ENCODE peak calls at places on chromosomes 3 and 15, in seven cellular contexts. One of them, this sample, is unnamed.

GRCh38 chr3:168312991-168313390 is 217.3 kb upstream of the GOLIM4 start:
- DNase-seq in tibial artery: no peak
- DNase-seq in stimulated activated CD8-positive, alpha-beta memory T cell treated with anti-CD3 and anti-CD28 coated beads, Interleukin-15, amount 100 ng/mL, for 24 hours: no peak
- DNase-seq in H4: no peak
- DNase-seq in endodermal cell: no peak
- DNase-seq in GM12865: no peak
- DNase-seq in iris pigment epithelial cell: no peak
- DNase-seq in this sample: no peak

GRCh38 chr3:10495003-10495402 is 10.4 kb downstream of the ATP2B2 start:
- DNase-seq in tibial artery: no peak
- DNase-seq in stimulated activated CD8-positive, alpha-beta memory T cell treated with anti-CD3 and anti-CD28 coated beads, Interleukin-15, amount 100 ng/mL, for 24 hours: no peak
- DNase-seq in H4: peak
- DNase-seq in endodermal cell: peak
- DNase-seq in GM12865: no peak
- DNase-seq in iris pigment epithelial cell: peak
- DNase-seq in this sample: peak

GRCh38 chr15:59892995-59893394 is 111.1 kb upstream of the FOXB1 start:
- DNase-seq in tibial artery: no peak
- DNase-seq in stimulated activated CD8-positive, alpha-beta memory T cell treated with anti-CD3 and anti-CD28 coated beads, Interleukin-15, amount 100 ng/mL, for 24 hours: no peak
- DNase-seq in H4: peak
- DNase-seq in endodermal cell: peak
- DNase-seq in GM12865: no peak
- DNase-seq in iris pigment epithelial cell: peak
- DNase-seq in this sample: no peak

GRCh38 chr3:23776352-23776891 is 29.3 kb upstream of the UBE2E1 start:
- DNase-seq in tibial artery: peak
- DNase-seq in stimulated activated CD8-positive, alpha-beta memory T cell treated with anti-CD3 and anti-CD28 coated beads, Interleukin-15, amount 100 ng/mL, for 24 hours: no peak
- DNase-seq in H4: peak
- DNase-seq in endodermal cell: peak
- DNase-seq in GM12865: no peak
- DNase-seq in iris pigment epithelial cell: peak
- DNase-seq in this sample: no peak

GRCh38 chr3:181699171-181699903 is 12.4 kb upstream of the SOX2 start:
- DNase-seq in tibial artery: no peak
- DNase-seq in stimulated activated CD8-positive, alpha-beta memory T cell treated with anti-CD3 and anti-CD28 coated beads, Interleukin-15, amount 100 ng/mL, for 24 hours: no peak
- DNase-seq in H4: no peak
- DNase-seq in endodermal cell: peak
- DNase-seq in GM12865: no peak
- DNase-seq in iris pigment epithelial cell: no peak
- DNase-seq in this sample: no peak

GRCh38 chr3:150727653-150728502 is 24.2 kb upstream of the ERICH6 start:
- DNase-seq in tibial artery: peak
- DNase-seq in stimulated activated CD8-positive, alpha-beta memory T cell treated with anti-CD3 and anti-CD28 coated beads, Interleukin-15, amount 100 ng/mL, for 24 hours: no peak
- DNase-seq in H4: no peak
- DNase-seq in endodermal cell: no peak
- DNase-seq in GM12865: no peak
- DNase-seq in iris pigment epithelial cell: no peak
- DNase-seq in this sample: no peak

GRCh38 chr15:43204016-43204901 is 16.6 kb downstream of the EPB42 start:
- DNase-seq in tibial artery: peak
- DNase-seq in stimulated activated CD8-positive, alpha-beta memory T cell treated with anti-CD3 and anti-CD28 coated beads, Interleukin-15, amount 100 ng/mL, for 24 hours: no peak
- DNase-seq in H4: peak
- DNase-seq in endodermal cell: peak
- DNase-seq in GM12865: peak
- DNase-seq in iris pigment epithelial cell: peak
- DNase-seq in this sample: no peak

GRCh38 chr3:140292154-140292553 is 357.2 kb downstream of the CLSTN2 start:
- DNase-seq in tibial artery: no peak
- DNase-seq in stimulated activated CD8-positive, alpha-beta memory T cell treated with anti-CD3 and anti-CD28 coated beads, Interleukin-15, amount 100 ng/mL, for 24 hours: no peak
- DNase-seq in H4: peak
- DNase-seq in endodermal cell: no peak
- DNase-seq in GM12865: no peak
- DNase-seq in iris pigment epithelial cell: no peak
- DNase-seq in this sample: no peak

GRCh38 chr15:82851981-82852511 is 42.6 kb downstream of the WHAMM start:
- DNase-seq in tibial artery: no peak
- DNase-seq in stimulated activated CD8-positive, alpha-beta memory T cell treated with anti-CD3 and anti-CD28 coated beads, Interleukin-15, amount 100 ng/mL, for 24 hours: no peak
- DNase-seq in H4: no peak
- DNase-seq in endodermal cell: no peak
- DNase-seq in GM12865: no peak
- DNase-seq in iris pigment epithelial cell: peak
- DNase-seq in this sample: peak

GRCh38 chr3:151085227-151085888 is at the start of gene MED12L:
- DNase-seq in tibial artery: peak
- DNase-seq in stimulated activated CD8-positive, alpha-beta memory T cell treated with anti-CD3 and anti-CD28 coated beads, Interleukin-15, amount 100 ng/mL, for 24 hours: peak
- DNase-seq in H4: peak
- DNase-seq in endodermal cell: peak
- DNase-seq in GM12865: peak
- DNase-seq in iris pigment epithelial cell: peak
- DNase-seq in this sample: peak

GRCh38 chr3:53230789-53231188 is 25.0 kb downstream of the TKT start:
- DNase-seq in tibial artery: no peak
- DNase-seq in stimulated activated CD8-positive, alpha-beta memory T cell treated with anti-CD3 and anti-CD28 coated beads, Interleukin-15, amount 100 ng/mL, for 24 hours: no peak
- DNase-seq in H4: no peak
- DNase-seq in endodermal cell: peak
- DNase-seq in GM12865: no peak
- DNase-seq in iris pigment epithelial cell: no peak
- DNase-seq in this sample: no peak

GRCh38 chr3:156409694-156410093 is 145.2 kb downstream of the SSR3 start:
- DNase-seq in tibial artery: no peak
- DNase-seq in stimulated activated CD8-positive, alpha-beta memory T cell treated with anti-CD3 and anti-CD28 coated beads, Interleukin-15, amount 100 ng/mL, for 24 hours: no peak
- DNase-seq in H4: no peak
- DNase-seq in endodermal cell: no peak
- DNase-seq in GM12865: no peak
- DNase-seq in iris pigment epithelial cell: no peak
- DNase-seq in this sample: no peak

GRCh38 chr3:147419062-147419701 is 10.0 kb downstream of the ZIC1 start:
- DNase-seq in tibial artery: no peak
- DNase-seq in stimulated activated CD8-positive, alpha-beta memory T cell treated with anti-CD3 and anti-CD28 coated beads, Interleukin-15, amount 100 ng/mL, for 24 hours: no peak
- DNase-seq in H4: no peak
- DNase-seq in endodermal cell: peak
- DNase-seq in GM12865: peak
- DNase-seq in iris pigment epithelial cell: peak
- DNase-seq in this sample: no peak

GRCh38 chr15:80695099-80695910 is at the start of gene ABHD17C:
- DNase-seq in tibial artery: peak
- DNase-seq in stimulated activated CD8-positive, alpha-beta memory T cell treated with anti-CD3 and anti-CD28 coated beads, Interleukin-15, amount 100 ng/mL, for 24 hours: no peak
- DNase-seq in H4: peak
- DNase-seq in endodermal cell: peak
- DNase-seq in GM12865: peak
- DNase-seq in iris pigment epithelial cell: peak
- DNase-seq in this sample: peak

GRCh38 chr3:173396191-173397041 is 1.1 kb upstream of the NLGN1 start:
- DNase-seq in tibial artery: no peak
- DNase-seq in stimulated activated CD8-positive, alpha-beta memory T cell treated with anti-CD3 and anti-CD28 coated beads, Interleukin-15, amount 100 ng/mL, for 24 hours: no peak
- DNase-seq in H4: peak
- DNase-seq in endodermal cell: peak
- DNase-seq in GM12865: no peak
- DNase-seq in iris pigment epithelial cell: peak
- DNase-seq in this sample: no peak

GRCh38 chr3:51974277-51974962 is 444 bp upstream of the ABHD14A start:
- DNase-seq in tibial artery: peak
- DNase-seq in stimulated activated CD8-positive, alpha-beta memory T cell treated with anti-CD3 and anti-CD28 coated beads, Interleukin-15, amount 100 ng/mL, for 24 hours: no peak
- DNase-seq in H4: no peak
- DNase-seq in endodermal cell: no peak
- DNase-seq in GM12865: peak
- DNase-seq in iris pigment epithelial cell: no peak
- DNase-seq in this sample: no peak

GRCh38 chr3:11349466-11349865 is 77.3 kb downstream of the ATG7 start:
- DNase-seq in tibial artery: no peak
- DNase-seq in stimulated activated CD8-positive, alpha-beta memory T cell treated with anti-CD3 and anti-CD28 coated beads, Interleukin-15, amount 100 ng/mL, for 24 hours: no peak
- DNase-seq in H4: no peak
- DNase-seq in endodermal cell: no peak
- DNase-seq in GM12865: no peak
- DNase-seq in iris pigment epithelial cell: peak
- DNase-seq in this sample: no peak

GRCh38 chr3:160577551-160578195 is 12.3 kb upstream of the KPNA4 start:
- DNase-seq in tibial artery: no peak
- DNase-seq in stimulated activated CD8-positive, alpha-beta memory T cell treated with anti-CD3 and anti-CD28 coated beads, Interleukin-15, amount 100 ng/mL, for 24 hours: no peak
- DNase-seq in H4: peak
- DNase-seq in endodermal cell: no peak
- DNase-seq in GM12865: no peak
- DNase-seq in iris pigment epithelial cell: peak
- DNase-seq in this sample: no peak

GRCh38 chr15:78540955-78541743 is 905 bp downstream of the PSMA4 start:
- DNase-seq in tibial artery: no peak
- DNase-seq in stimulated activated CD8-positive, alpha-beta memory T cell treated with anti-CD3 and anti-CD28 coated beads, Interleukin-15, amount 100 ng/mL, for 24 hours: no peak
- DNase-seq in H4: no peak
- DNase-seq in endodermal cell: no peak
- DNase-seq in GM12865: no peak
- DNase-seq in iris pigment epithelial cell: peak
- DNase-seq in this sample: no peak

GRCh38 chr3:191412764-191413163 is 48.2 kb upstream of the PYDC2 start:
- DNase-seq in tibial artery: no peak
- DNase-seq in stimulated activated CD8-positive, alpha-beta memory T cell treated with anti-CD3 and anti-CD28 coated beads, Interleukin-15, amount 100 ng/mL, for 24 hours: no peak
- DNase-seq in H4: peak
- DNase-seq in endodermal cell: no peak
- DNase-seq in GM12865: no peak
- DNase-seq in iris pigment epithelial cell: peak
- DNase-seq in this sample: no peak

GRCh38 chr3:11705049-11705448 is 61.3 kb upstream of the VGLL4 start:
- DNase-seq in tibial artery: no peak
- DNase-seq in stimulated activated CD8-positive, alpha-beta memory T cell treated with anti-CD3 and anti-CD28 coated beads, Interleukin-15, amount 100 ng/mL, for 24 hours: no peak
- DNase-seq in H4: no peak
- DNase-seq in endodermal cell: no peak
- DNase-seq in GM12865: no peak
- DNase-seq in iris pigment epithelial cell: peak
- DNase-seq in this sample: no peak

GRCh38 chr3:43304126-43304525 is 17.8 kb downstream of the SNRK start:
- DNase-seq in tibial artery: no peak
- DNase-seq in stimulated activated CD8-positive, alpha-beta memory T cell treated with anti-CD3 and anti-CD28 coated beads, Interleukin-15, amount 100 ng/mL, for 24 hours: no peak
- DNase-seq in H4: no peak
- DNase-seq in endodermal cell: no peak
- DNase-seq in GM12865: no peak
- DNase-seq in iris pigment epithelial cell: no peak
- DNase-seq in this sample: no peak

GRCh38 chr15:51780636-51781035 is 29.2 kb downstream of the TMOD2 start:
- DNase-seq in tibial artery: no peak
- DNase-seq in stimulated activated CD8-positive, alpha-beta memory T cell treated with anti-CD3 and anti-CD28 coated beads, Interleukin-15, amount 100 ng/mL, for 24 hours: no peak
- DNase-seq in H4: no peak
- DNase-seq in endodermal cell: no peak
- DNase-seq in GM12865: no peak
- DNase-seq in iris pigment epithelial cell: no peak
- DNase-seq in this sample: no peak

This sample was measured in lung.